ENCODE peak calls at places on chromosomes 7 and 10, in eight cellular contexts. P, F, K, I, W, B, T and G are unnamed samples.

GRCh38 chr10:35462491-35462934 is 126.2 kb downstream of the CCNY start:
- DNase-seq in B (no peak), W (no peak), P (no peak), T (no peak), I (no peak), F (no peak), K (no peak), G (peak)

GRCh38 chr7:72336382-72336886 is 75.7 kb downstream of the CALN1 start:
- DNase-seq in P (no peak), F (no peak), I (no peak), T (no peak), B (no peak), K (no peak), W (no peak), G (no peak)

GRCh38 chr10:666237-667012 is 23.0 kb downstream of the DIP2C start:
- DNase-seq in W (no peak), K (no peak), I (no peak), F (peak), B (no peak), T (no peak), P (no peak), G (no peak)

GRCh38 chr7:145957160-145957890 is 159.3 kb upstream of the CNTNAP2 start:
- DNase-seq in P (no peak), I (no peak), K (no peak), B (no peak), T (no peak), F (no peak), W (no peak), G (no peak)

GRCh38 chr7:1712907-1713501 is 42.9 kb downstream of the ELFN1 start:
- DNase-seq in F (no peak), B (no peak), W (peak), K (no peak), I (no peak), P (no peak), T (no peak), G (peak)

GRCh38 chr7:1810961-1811849 is 141.1 kb downstream of the ELFN1 start:
- DNase-seq in P (no peak), K (no peak), I (peak), W (peak), B (no peak), T (no peak), F (no peak), G (no peak)

GRCh38 chr10:79244068-79244442 is 103.2 kb upstream of the PPIF start:
- DNase-seq in I (no peak), B (no peak), F (no peak), P (no peak), W (no peak), K (no peak), T (no peak), G (no peak)

GRCh38 chr7:159144756-159145543 is at the start of gene VIPR2:
- DNase-seq in T (no peak), I (no peak), K (no peak), F (peak), W (peak), P (no peak), B (peak), G (no peak)

GRCh38 chr10:22625511-22626288 is 88.7 kb downstream of the PIP4K2A start:
- DNase-seq in B (no peak), K (no peak), P (no peak), T (no peak), W (no peak), I (no peak), F (no peak), G (no peak)

GRCh38 chr10:112639291-112639690 is 192.3 kb downstream of the VTI1A start:
- DNase-seq in F (no peak), W (no peak), T (no peak), P (no peak), K (no peak), B (no peak), I (peak), G (no peak)

GRCh38 chr7:131381069-131381838 is 53.6 kb downstream of the MKLN1 start:
- DNase-seq in F (no peak), I (peak), T (no peak), P (no peak), K (no peak), B (no peak), W (no peak), G (no peak)

GRCh38 chr7:85000973-85001372 is 185.9 kb downstream of the SEMA3D start:
- DNase-seq in K (no peak), B (no peak), F (no peak), W (no peak), P (no peak), I (no peak), T (no peak), G (no peak)

GRCh38 chr10:119316729-119317097 is 109.3 kb downstream of the GRK5 start:
- DNase-seq in B (peak), T (no peak), P (no peak), W (no peak), F (no peak), K (no peak), I (peak), G (no peak)

GRCh38 chr10:80252296-80252887 is 37.1 kb downstream of the MAT1A start:
- DNase-seq in K (no peak), F (no peak), T (no peak), I (no peak), B (no peak), P (no peak), W (no peak), G (no peak)

GRCh38 chr7:1858435-1859265 is 188.6 kb downstream of the ELFN1 start:
- DNase-seq in K (no peak), T (no peak), F (no peak), I (no peak), W (peak), B (no peak), P (no peak), G (peak)

GRCh38 chr10:613661-614340 is 75.7 kb downstream of the DIP2C start:
- DNase-seq in K (no peak), B (no peak), T (no peak), F (no peak), W (peak), P (no peak), I (no peak), G (peak)

GRCh38 chr7:134613623-134614347 is 32.9 kb upstream of the BPGM start:
- DNase-seq in P (no peak), K (no peak), T (no peak), B (no peak), I (peak), W (no peak), F (no peak), G (no peak)

GRCh38 chr10:61943699-61944444 is 42.4 kb downstream of the ARID5B start:
- DNase-seq in P (no peak), K (no peak), T (no peak), F (no peak), I (peak), B (no peak), W (no peak), G (no peak)

GRCh38 chr10:122939819-122940543 is 14.0 kb downstream of the C10orf88 start:
- DNase-seq in F (no peak), K (no peak), B (no peak), T (no peak), W (no peak), I (peak), P (no peak), G (no peak)

GRCh38 chr10:79219276-79219957 is 127.9 kb upstream of the PPIF start:
- DNase-seq in T (no peak), I (peak), B (peak), K (no peak), P (no peak), F (no peak), W (no peak), G (no peak)

GRCh38 chr7:19989906-19990305 is 216.5 kb upstream of the TMEM196 start:
- DNase-seq in P (no peak), W (no peak), F (no peak), I (no peak), T (no peak), K (no peak), B (no peak), G (no peak)

GRCh38 chr7:38929460-38930171 is 20.6 kb upstream of the VPS41 start:
- DNase-seq in P (no peak), F (no peak), T (no peak), I (no peak), K (no peak), W (no peak), B (no peak), G (no peak)

GRCh38 chr7:117021960-117022359 is 68.7 kb downstream of the ST7 start:
- DNase-seq in K (no peak), T (no peak), F (no peak), P (no peak), B (no peak), I (no peak), W (no peak), G (no peak)

GRCh38 chr10:44911081-44911540 is at the start of gene TMEM72:
- DNase-seq in I (no peak), F (peak), P (no peak), W (no peak), K (no peak), B (no peak), T (peak), G (peak)

GRCh38 chr10:84196941-84197340 is 2.6 kb downstream of the CDHR1 start:
- DNase-seq in I (no peak), F (peak), W (peak), T (no peak), K (no peak), P (no peak), B (no peak), G (no peak)

GRCh38 chr7:131745645-131746248 is 189.3 kb upstream of the PODXL start:
- DNase-seq in F (no peak), P (no peak), B (no peak), T (no peak), K (no peak), I (peak), W (no peak), G (no peak)

GRCh38 chr7:45007571-45008328 is 7.7 kb downstream of the CCM2 start:
- DNase-seq in F (no peak), B (no peak), P (no peak), I (no peak), K (no peak), T (no peak), W (no peak), G (no peak)

GRCh38 chr10:109866168-109866994 is 56.9 kb downstream of the XPNPEP1 start:
- DNase-seq in P (no peak), T (no peak), K (no peak), W (no peak), F (no peak), I (peak), B (no peak), G (no peak)

GRCh38 chr7:24824400-24824799 is 67.1 kb upstream of the GSDME start:
- DNase-seq in K (no peak), W (no peak), T (no peak), B (no peak), P (no peak), F (no peak), I (no peak), G (no peak)

GRCh38 chr7:114413741-114414140 is 874 bp upstream of the FOXP2 start:
- DNase-seq in K (no peak), I (no peak), F (no peak), T (no peak), W (no peak), P (no peak), B (no peak), G (no peak)

GRCh38 chr7:74148491-74148890 is 25.7 kb upstream of the EIF4H start:
- DNase-seq in I (no peak), B (no peak), T (no peak), P (no peak), K (no peak), W (no peak), F (no peak), G (no peak)

GRCh38 chr7:103065666-103066065 is 8.9 kb downstream of the FBXL13 start:
- DNase-seq in I (peak), T (peak), W (peak), P (no peak), B (no peak), F (peak), K (no peak), G (no peak)

GRCh38 chr10:67650558-67650957 is 45.4 kb downstream of the CTNNA3 start:
- DNase-seq in T (no peak), W (no peak), P (peak), B (no peak), F (no peak), K (no peak), I (no peak), G (no peak)

GRCh38 chr10:11863353-11864105 is 40.4 kb downstream of the PROSER2 start:
- DNase-seq in F (no peak), B (no peak), W (peak), T (peak), P (no peak), K (no peak), I (no peak), G (no peak)

DNA sequence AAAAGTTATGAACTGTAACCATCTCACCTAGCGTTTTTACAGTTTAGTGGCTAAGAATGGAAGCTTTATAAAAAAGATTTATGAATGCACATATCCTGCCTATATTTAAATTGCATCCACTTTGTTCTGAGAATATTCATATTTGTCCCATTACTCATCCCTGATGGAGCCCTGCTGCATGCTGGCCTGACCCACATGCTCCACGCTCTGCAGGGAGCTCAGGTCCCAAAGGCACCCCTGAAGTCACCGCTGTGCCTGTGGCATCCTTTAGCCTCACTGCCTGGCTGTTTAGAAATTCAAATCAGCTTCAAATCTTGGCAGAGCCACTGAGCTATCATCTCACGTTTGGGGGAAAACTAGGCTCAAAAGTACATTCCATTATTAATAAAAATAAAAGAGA is 24.4 kb downstream of the C10orf90 start:
- DNase-seq in B (no peak), W (no peak), K (no peak), T (no peak), I (peak), F (no peak), P (no peak), G (no peak)
- TF ChIP-seq POLR2A in B (no peak), W (no peak), K (no peak), T (no peak), I (no peak), F (no peak), P (no peak), G (no peak)

GRCh38 chr10:38979535-38979934 is 885.4 kb downstream of the ZNF37A start:
- DNase-seq in B (no peak), T (no peak), I (no peak), F (no peak), P (no peak), W (peak), K (no peak), G (no peak)
- H3K4me3 ChIP-seq in B (no peak), T (no peak), I (no peak), F (no peak), P (no peak), W (no peak), K (no peak), G (no peak)

GRCh38 chr10:30441974-30442606 is 8.1 kb downstream of the MAP3K8 start:
- DNase-seq in T (no peak), W (no peak), I (no peak), F (no peak), B (no peak), K (no peak), P (no peak), G (no peak)
- TF ChIP-seq POLR2A in T (no peak), W (no peak), I (no peak), F (no peak), B (no peak), K (no peak), P (no peak), G (no peak)

GRCh38 chr10:132941640-132942051 is 724 bp downstream of the CFAP46 start:
- DNase-seq in K (no peak), F (no peak), W (peak), B (no peak), I (no peak), T (no peak), P (no peak), G (peak)
- H3K4me3 ChIP-seq in K (no peak), F (no peak), W (no peak), B (no peak), I (peak), T (peak), P (no peak), G (no peak)

GRCh38 chr10:114499630-114500190 is 95.4 kb upstream of the AFAP1L2 start:
- DNase-seq in K (no peak), B (no peak), P (no peak), W (peak), T (peak), F (peak), I (no peak), G (no peak)
- TF ChIP-seq POLR2A in K (no peak), B (no peak), P (no peak), W (no peak), T (no peak), F (peak), I (no peak), G (no peak)

GRCh38 chr7:64314493-64315020 is 796 bp downstream of the ZNF736 start:
- DNase-seq in T (no peak), F (no peak), W (peak), K (no peak), B (no peak), P (no peak), I (no peak), G (no peak)
- H3K4me3 ChIP-seq in T (peak), F (peak), W (peak), K (peak), B (peak), P (peak), I (peak), G (peak)

DNA sequence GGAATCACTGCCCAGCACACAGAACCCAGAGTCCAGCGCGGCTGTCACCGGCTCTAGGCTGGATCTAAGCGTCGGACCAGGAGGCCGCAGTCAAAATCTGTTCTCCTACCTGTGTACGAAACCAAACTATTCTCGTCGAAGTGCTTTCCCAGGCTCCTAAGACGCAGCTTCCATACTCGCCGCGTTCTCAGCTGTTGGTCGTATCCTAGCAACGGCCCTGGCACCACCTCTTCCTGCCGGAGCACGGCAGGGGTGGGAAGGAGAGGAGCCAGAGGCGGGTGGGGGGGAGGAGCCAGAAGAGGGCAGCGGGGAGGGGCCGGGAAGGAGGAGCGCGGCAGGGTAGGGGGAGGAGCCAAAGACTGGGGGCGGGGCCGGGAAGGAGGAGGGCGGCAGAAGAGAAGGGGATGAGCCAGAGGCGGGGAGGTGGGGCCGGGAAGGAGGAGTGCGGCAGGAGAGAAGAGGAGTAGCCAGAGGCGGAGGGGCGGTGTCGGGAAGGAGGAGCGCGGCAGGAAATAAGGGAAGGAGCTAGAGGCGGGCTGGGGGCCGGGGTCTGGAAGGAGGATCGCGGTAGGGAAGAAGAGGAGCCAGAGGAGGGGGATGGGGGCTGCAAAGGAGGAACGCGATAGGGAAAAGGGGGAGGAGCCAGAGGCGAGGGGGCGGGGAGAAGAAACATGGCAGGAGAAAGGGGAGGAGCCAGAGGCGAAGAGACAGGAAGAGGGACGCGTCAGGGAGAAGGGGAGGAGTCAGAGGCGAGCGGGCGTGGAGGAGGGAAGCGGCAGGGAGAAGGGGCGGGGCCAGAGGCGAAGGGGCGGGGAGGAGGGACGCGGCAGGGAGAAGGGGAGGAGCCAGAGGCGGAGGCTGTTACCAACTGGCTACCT is at the start of gene IQUB:
- DNase-seq in I (peak), B (peak), F (peak), T (peak), P (peak), W (peak), K (peak), G (peak)
- TF ChIP-seq POLR2A in I (peak), B (peak), F (peak), T (no peak), P (peak), W (no peak), K (no peak), G (no peak)

GRCh38 chr10:46283217-46283944 is 3.4 kb upstream of the ANTXRL start:
- DNase-seq in K (no peak), B (no peak), F (peak), T (peak), W (no peak), I (no peak), P (no peak), G (no peak)
- H3K4me3 ChIP-seq in K (peak), B (peak), F (peak), T (peak), W (peak), I (no peak), P (peak), G (no peak)

DNA sequence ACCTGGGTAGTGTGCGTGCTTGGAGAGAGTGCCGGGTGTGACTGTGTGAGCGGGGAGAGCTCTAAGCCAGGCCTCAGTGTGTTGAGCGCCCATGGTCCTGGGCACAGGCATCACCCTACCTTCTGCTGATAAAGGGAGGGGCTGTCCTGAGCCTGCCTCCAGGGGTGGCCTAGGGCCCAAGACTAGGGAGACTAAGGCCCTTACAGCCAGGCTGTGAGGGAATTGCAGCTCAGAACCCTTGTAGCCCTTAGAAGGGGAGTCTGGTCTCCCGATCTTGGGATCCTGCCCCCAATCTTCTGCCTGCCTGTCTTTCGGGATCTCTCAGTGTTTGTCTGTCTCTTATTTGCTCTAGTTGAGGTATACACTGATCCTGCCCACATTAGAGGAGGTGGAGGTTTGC is 41.2 kb downstream of the PAX2 start:
- DNase-seq in I (no peak), T (no peak), K (no peak), P (no peak), F (no peak), W (no peak), B (no peak), G (no peak)
- TF ChIP-seq POLR2A in I (no peak), T (no peak), K (no peak), P (no peak), F (no peak), W (no peak), B (no peak), G (no peak)